ENCODE peak calls at places on chromosomes 13 and 19, in eight cellular contexts. J is WERI-Rb-1; Q is bronchial epithelial cell; S is osteoblast; D is CD4-positive, alpha-beta T cell; O is HFF-Myc; F is prostate gland; V is breast epithelium. C is an unnamed sample.

GRCh38 chr13:38686635-38687245 is at the start of gene FREM2:
- DNase-seq in J (peak; percentile 80), Q (peak; percentile 53), S (peak; percentile 37), D (no peak), O (no peak), F (peak; percentile 46), V (peak; percentile 31), C (peak; percentile 86)

GRCh38 chr13:79246575-79246949 is 159.5 kb downstream of the RBM26 start:
- DNase-seq in J (no peak), Q (peak; percentile 21), S (no peak), D (no peak), O (no peak), F (no peak), V (no peak), C (no peak)

GRCh38 chr13:27919934-27920676 is at the start of gene PDX1:
- DNase-seq in J (peak; percentile 52), Q (no peak), S (peak; percentile 84), D (no peak), O (no peak), F (no peak), V (no peak), C (no peak)

GRCh38 chr19:17863520-17864182 is 3.9 kb downstream of the RPL18A start:
- DNase-seq in J (peak; percentile 49), Q (no peak), S (peak; percentile 72), D (no peak), O (no peak), F (no peak), V (no peak), C (no peak)

GRCh38 chr19:13997637-13997962 is 8.5 kb downstream of the RFX1 start:
- DNase-seq in J (no peak), Q (no peak), S (peak; percentile 82), D (no peak), O (no peak), F (no peak), V (no peak), C (no peak)

GRCh38 chr19:17475541-17476115 is 5.3 kb downstream of the SLC27A1 start:
- DNase-seq in J (no peak), Q (peak; percentile 40), S (peak; percentile 66), D (no peak), O (no peak), F (peak; percentile 90), V (peak; percentile 96), C (no peak)

GRCh38 chr13:104315606-104316005 is 1249.4 kb upstream of the SLC10A2 start:
- DNase-seq in J (no peak), Q (peak; percentile 96), S (peak; percentile 31), D (no peak), O (no peak), F (no peak), V (no peak), C (no peak)

GRCh38 chr13:20825476-20825875 is 51.7 kb upstream of the EEF1AKMT1 start:
- DNase-seq in J (no peak), Q (no peak), S (peak; percentile 21), D (no peak), O (no peak), F (no peak), V (no peak), C (no peak)

GRCh38 chr13:45809810-45810394 is 41.7 kb downstream of the SIAH3 start:
- DNase-seq in J (no peak), Q (no peak), S (no peak), D (no peak), O (no peak), F (no peak), V (no peak), C (no peak)

GRCh38 chr13:55013051-55013450 is 1984.4 kb downstream of the OLFM4 start:
- DNase-seq in J (no peak), Q (no peak), S (no peak), D (no peak), O (no peak), F (no peak), V (no peak), C (no peak)

GRCh38 chr19:42277821-42278809 is 9.1 kb downstream of the CIC start:
- DNase-seq in J (no peak), Q (peak; percentile 66), S (no peak), D (no peak), O (no peak), F (peak; percentile 68), V (peak; percentile 91), C (no peak)

GRCh38 chr19:42276284-42276683 is 7.2 kb downstream of the CIC start:
- DNase-seq in J (no peak), Q (no peak), S (no peak), D (no peak), O (no peak), F (no peak), V (no peak), C (no peak)

GRCh38 chr19:42275517-42275916 is 6.5 kb downstream of the CIC start:
- DNase-seq in J (no peak), Q (no peak), S (no peak), D (no peak), O (no peak), F (no peak), V (no peak), C (no peak)

GRCh38 chr19:42275103-42275502 is 6.1 kb downstream of the CIC start:
- DNase-seq in J (peak; percentile 58), Q (no peak), S (no peak), D (no peak), O (no peak), F (no peak), V (no peak), C (no peak)

GRCh38 chr19:42276821-42277220 is 7.8 kb downstream of the CIC start:
- DNase-seq in J (no peak), Q (peak; percentile 68), S (no peak), D (no peak), O (no peak), F (no peak), V (no peak), C (no peak)
- TF ChIP-seq CTCF in J (no peak), Q (no peak), S (no peak), D (no peak), O (no peak), F (no peak), V (no peak), C (no peak)

GRCh38 chr13:110371550-110372465 is 64.7 kb downstream of the COL4A2 start:
- DNase-seq in J (peak; percentile 6), Q (no peak), S (no peak), D (no peak), O (no peak), F (no peak), V (no peak), C (no peak)
- TF ChIP-seq CTCF in J (no peak), Q (no peak), S (no peak), D (no peak), O (no peak), F (no peak), V (no peak), C (no peak)

GRCh38 chr13:47796816-47797215 is 204.3 kb downstream of the SUCLA2 start:
- DNase-seq in J (no peak), Q (no peak), S (no peak), D (no peak), O (no peak), F (no peak), V (no peak), C (no peak)

GRCh38 chr13:47798194-47798593 is 202.9 kb downstream of the SUCLA2 start:
- DNase-seq in J (no peak), Q (no peak), S (peak; percentile 17), D (no peak), O (no peak), F (no peak), V (no peak), C (no peak)

GRCh38 chr13:47801555-47801954 is 199.5 kb downstream of the SUCLA2 start:
- DNase-seq in J (no peak), Q (no peak), S (no peak), D (no peak), O (no peak), F (no peak), V (no peak), C (no peak)

GRCh38 chr13:47800593-47800992 is 200.5 kb downstream of the SUCLA2 start:
- DNase-seq in J (no peak), Q (no peak), S (no peak), D (no peak), O (no peak), F (no peak), V (no peak), C (no peak)

DNA sequence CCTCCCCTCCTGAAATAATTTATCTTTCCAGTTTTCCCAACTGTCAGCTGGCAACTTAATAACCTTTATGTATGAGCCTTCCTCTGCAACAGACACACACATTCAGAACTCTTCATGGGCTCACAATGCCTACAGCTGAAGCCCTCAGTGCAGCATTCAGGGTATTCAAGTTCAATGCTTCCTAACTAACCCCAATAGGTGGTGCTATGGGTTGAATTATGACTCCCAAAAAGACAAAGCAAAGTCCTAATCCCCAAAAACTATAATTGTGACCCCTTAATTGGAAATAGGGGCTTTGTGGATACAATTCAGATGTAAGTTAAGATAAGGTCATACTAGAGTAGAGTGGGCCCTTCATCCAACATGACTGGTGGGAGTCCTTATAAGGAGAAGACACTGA is 202.2 kb downstream of the SUCLA2 start:
- DNase-seq in J (no peak), Q (peak; percentile 21), S (no peak), D (no peak), O (no peak), F (no peak), V (no peak), C (no peak)
- TF ChIP-seq CTCF in J (peak; percentile 23), Q (peak; percentile 35), S (peak; percentile 44), D (no peak), O (peak; percentile 10), F (no peak), V (no peak), C (no peak)

DNA sequence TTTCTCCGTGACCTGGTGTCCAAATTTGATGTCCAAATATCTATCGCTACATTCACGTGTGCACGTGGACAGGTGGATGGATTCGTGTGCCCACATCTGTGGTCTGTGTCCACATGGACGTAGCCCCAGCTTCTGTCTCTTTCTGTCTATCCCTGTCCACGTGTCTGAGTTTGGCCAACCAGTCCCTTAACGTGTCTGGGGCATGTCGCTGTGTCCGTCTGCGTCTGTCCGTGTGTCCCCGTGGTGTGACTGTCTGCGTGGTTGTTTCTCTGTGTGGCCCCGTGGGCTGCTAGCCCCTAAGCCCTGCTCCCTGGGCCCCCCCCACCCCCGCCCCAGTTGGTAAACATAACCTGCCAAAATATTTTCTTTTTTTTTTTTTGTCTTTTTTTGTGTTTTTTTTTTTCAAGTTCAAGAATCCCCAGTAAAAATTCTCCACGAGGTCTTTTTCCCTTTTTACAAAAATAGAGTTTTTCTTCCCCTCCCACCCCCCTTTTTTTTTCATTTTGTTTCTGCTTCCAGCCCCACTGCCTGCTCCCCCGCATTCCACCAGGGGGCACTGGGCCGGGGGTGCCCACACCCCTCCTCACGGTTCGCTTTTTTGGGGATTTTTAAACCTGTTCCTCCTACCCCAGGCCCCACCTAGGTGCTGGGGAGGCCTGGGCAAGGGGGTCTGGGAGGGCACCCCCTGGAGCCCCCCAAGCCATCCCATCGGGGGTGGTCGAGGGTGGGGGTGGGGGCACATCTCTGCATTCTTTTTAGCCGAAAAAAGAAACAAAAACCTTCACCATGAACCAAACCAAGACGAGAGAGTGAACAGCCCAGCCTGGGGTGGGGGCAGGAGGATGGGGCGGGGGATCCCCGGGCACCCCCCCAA is 18.3 kb downstream of the PRKCSH start:
- DNase-seq in J (no peak), Q (no peak), S (peak; percentile 90), D (no peak), O (no peak), F (no peak), V (no peak), C (no peak)
- TF ChIP-seq CTCF in J (peak; percentile 55), Q (peak; percentile 17), S (peak; percentile 24), D (peak; percentile 13), O (peak; percentile 64), F (no peak), V (no peak), C (peak; percentile 69)

C was measured in type B pancreatic cell.